ENCODE peak calls at places on chromosomes 7 and 10, in seven cellular contexts. V, G, E, N, O, P and A are unnamed samples.

GRCh38 chr7:155878250-155878649 is 66.0 kb upstream of the SHH start:
- DNase-seq in P (no peak), V (no peak), N (no peak), E (no peak), O (no peak), G (no peak), A (no peak)

GRCh38 chr7:39880556-39880955 is 69.5 kb upstream of the CDK13 start:
- DNase-seq in G (peak), E (no peak), P (no peak), V (peak), O (no peak), N (peak), A (no peak)

GRCh38 chr7:65247491-65247890 is 126.2 kb upstream of the ZNF92 start:
- DNase-seq in O (no peak), N (no peak), P (no peak), G (no peak), V (no peak), E (no peak), A (no peak)

GRCh38 chr10:121734517-121735137 is 136.4 kb upstream of the FGFR2 start:
- DNase-seq in V (no peak), P (peak), E (no peak), O (peak), G (peak), N (peak), A (peak)

GRCh38 chr10:85400981-85401695 is 965.5 kb downstream of the GRID1 start:
- DNase-seq in N (no peak), V (no peak), P (no peak), O (no peak), E (no peak), G (no peak), A (no peak)

GRCh38 chr10:17605936-17606335 is 11.2 kb downstream of the HACD1 start:
- DNase-seq in V (no peak), P (no peak), G (no peak), E (no peak), N (no peak), O (no peak), A (no peak)

GRCh38 chr7:155441856-155442255 is 16.1 kb upstream of the EN2 start:
- DNase-seq in N (no peak), P (no peak), O (no peak), E (no peak), V (no peak), G (no peak), A (no peak)

GRCh38 chr10:132637477-132638129 is 100.0 kb downstream of the INPP5A start:
- DNase-seq in N (peak), G (peak), P (peak), O (peak), E (peak), V (no peak), A (peak)

GRCh38 chr7:107069457-107069856 is 25.0 kb downstream of the PRKAR2B start:
- DNase-seq in N (no peak), G (no peak), V (no peak), E (no peak), O (no peak), P (no peak), A (no peak)

GRCh38 chr10:1070939-1071338 is 14.8 kb downstream of the WDR37 start:
- DNase-seq in E (no peak), N (peak), G (peak), P (no peak), V (no peak), O (no peak), A (no peak)

GRCh38 chr10:11646450-11646849 is 35.0 kb upstream of the USP6NL start:
- DNase-seq in G (no peak), O (peak), P (no peak), N (no peak), V (no peak), E (no peak), A (no peak)

GRCh38 chr10:87579563-87579962 is 74.9 kb downstream of the MINPP1 start:
- DNase-seq in O (no peak), P (no peak), E (no peak), N (peak), G (peak), V (no peak), A (no peak)

GRCh38 chr10:133196221-133196920 is 33.6 kb upstream of the UTF1 start:
- DNase-seq in N (peak), V (no peak), P (no peak), G (no peak), E (no peak), O (no peak), A (no peak)

GRCh38 chr7:69814421-69814962 is 216.2 kb downstream of the AUTS2 start:
- DNase-seq in O (no peak), G (peak), P (no peak), E (peak), N (peak), V (peak), A (no peak)

GRCh38 chr7:27192546-27193334 is 7.2 kb downstream of the HOXA13 start:
- DNase-seq in O (no peak), P (peak), E (no peak), N (no peak), V (no peak), G (peak), A (no peak)

GRCh38 chr10:117075064-117075463 is 63.0 kb downstream of the VAX1 start:
- DNase-seq in E (no peak), V (no peak), N (peak), G (peak), O (no peak), P (no peak), A (no peak)

GRCh38 chr7:22194633-22195273 is 162.2 kb downstream of the RAPGEF5 start:
- DNase-seq in N (no peak), O (no peak), V (no peak), E (no peak), G (no peak), P (no peak), A (no peak)

GRCh38 chr7:95264225-95264927 is 60.0 kb downstream of the PON1 start:
- DNase-seq in P (no peak), O (no peak), G (peak), N (peak), E (peak), V (no peak), A (no peak)

GRCh38 chr10:133379152-133379800 is at the start of gene PAOX:
- DNase-seq in E (peak), N (peak), O (peak), P (peak), G (peak), V (no peak), A (peak)

GRCh38 chr10:48444861-48445841 is 138.7 kb downstream of the MAPK8 start:
- DNase-seq in V (no peak), N (peak), P (peak), E (no peak), G (no peak), O (no peak), A (no peak)

GRCh38 chr10:97648557-97649404 is 8.3 kb downstream of the PI4K2A start:
- DNase-seq in E (peak), N (peak), G (peak), O (no peak), V (peak), P (peak), A (peak)

GRCh38 chr7:125424721-125425120 is 495.1 kb upstream of the POT1 start:
- DNase-seq in P (no peak), G (no peak), O (no peak), V (no peak), E (no peak), N (no peak), A (no peak)

GRCh38 chr7:136523581-136523980 is 344.9 kb upstream of the CHRM2 start:
- DNase-seq in G (peak), O (no peak), P (no peak), N (peak), E (peak), V (no peak), A (no peak)

GRCh38 chr7:1536768-1537630 is 6.5 kb downstream of the MAFK start:
- DNase-seq in N (peak), O (no peak), G (peak), P (no peak), V (peak), E (peak), A (no peak)

GRCh38 chr7:91876391-91877133 is 3.9 kb downstream of the MTERF1 start:
- DNase-seq in E (no peak), V (no peak), O (no peak), P (no peak), N (peak), G (peak), A (no peak)

GRCh38 chr7:1532456-1533254 is 2.2 kb downstream of the MAFK start:
- DNase-seq in G (peak), V (peak), N (peak), P (no peak), O (peak), E (peak), A (no peak)

GRCh38 chr7:116341222-116341907 is 131.0 kb downstream of the TES start:
- DNase-seq in N (peak), V (no peak), O (no peak), P (no peak), E (no peak), G (no peak), A (no peak)

GRCh38 chr10:101043356-101043707 is 12.3 kb downstream of the SFXN3 start:
- DNase-seq in P (no peak), O (no peak), V (no peak), E (no peak), G (peak), N (no peak), A (no peak)

GRCh38 chr7:143728333-143728862 is 29.1 kb downstream of the CTAGE6 start:
- DNase-seq in N (no peak), V (no peak), P (no peak), O (no peak), E (no peak), G (no peak), A (no peak)

GRCh38 chr7:56175784-56176183 is 59.6 kb upstream of the NUPR2 start:
- DNase-seq in G (peak), O (no peak), E (no peak), V (no peak), P (no peak), N (no peak), A (no peak)

GRCh38 chr10:31953080-31953479 is 24.4 kb upstream of the ARHGAP12 start:
- DNase-seq in P (no peak), N (no peak), O (no peak), V (no peak), G (peak), E (peak), A (no peak)

GRCh38 chr10:48449501-48450232 is 143.2 kb downstream of the MAPK8 start:
- DNase-seq in N (no peak), G (no peak), V (no peak), O (no peak), P (no peak), E (no peak), A (peak)

GRCh38 chr10:119714484-119714816 is 11.4 kb upstream of the INPP5F start:
- DNase-seq in V (no peak), N (no peak), E (no peak), G (no peak), O (no peak), P (no peak), A (no peak)

GRCh38 chr7:152860302-152860701 is 100.8 kb downstream of the ACTR3B start:
- DNase-seq in E (no peak), G (no peak), N (no peak), O (no peak), V (no peak), P (no peak), A (no peak)

GRCh38 chr7:17939670-17940301 is 508 bp downstream of the SNX13 start:
- DNase-seq in P (peak), O (peak), N (peak), G (peak), E (peak), V (no peak), A (peak)

DNA sequence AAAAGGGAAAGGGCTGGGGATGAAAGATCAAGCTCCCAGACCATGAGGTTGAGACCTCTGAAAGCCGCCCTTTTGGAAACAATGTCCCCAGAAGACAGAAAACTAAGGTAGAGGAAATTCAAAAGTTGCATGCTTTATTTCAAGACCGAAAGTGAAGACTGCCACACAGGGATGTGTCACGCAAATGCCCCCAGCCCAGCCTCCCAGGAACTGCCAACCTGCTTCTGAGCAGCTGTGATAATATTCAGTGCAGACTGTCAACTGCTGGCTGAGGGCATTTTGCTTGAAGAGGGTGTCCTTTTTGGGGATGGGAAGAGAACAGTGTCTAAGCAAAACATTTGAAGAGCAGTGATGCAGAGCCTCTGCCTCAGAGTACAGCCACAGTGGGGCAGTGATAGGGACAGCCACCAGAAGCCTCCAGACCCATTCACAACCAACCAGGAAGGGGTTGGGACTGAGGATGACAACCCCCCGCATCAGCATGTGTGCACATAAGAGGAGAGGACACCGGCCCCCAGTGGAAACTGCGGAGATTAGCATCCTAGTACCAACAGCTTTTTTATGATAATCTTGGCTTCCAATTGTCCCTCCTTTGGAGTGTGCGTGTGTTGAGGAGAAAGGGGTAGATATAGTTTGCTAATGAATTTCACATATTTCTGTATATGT is 34.7 kb upstream of the NFE2L3 start:
- DNase-seq in N (no peak), E (no peak), V (no peak), G (no peak), P (no peak), O (peak), A (no peak)
- TF ChIP-seq CTCF in N (no peak), E (no peak), V (no peak), G (no peak), P (no peak), O (peak), A (no peak)

GRCh38 chr7:46745700-46746090 is 824.6 kb upstream of the IGFBP3 start:
- DNase-seq in N (no peak), E (no peak), P (no peak), G (peak), O (no peak), V (no peak), A (no peak)
- TF ChIP-seq CTCF in N (peak), E (peak), P (no peak), G (peak), O (no peak), V (peak), A (no peak)

DNA sequence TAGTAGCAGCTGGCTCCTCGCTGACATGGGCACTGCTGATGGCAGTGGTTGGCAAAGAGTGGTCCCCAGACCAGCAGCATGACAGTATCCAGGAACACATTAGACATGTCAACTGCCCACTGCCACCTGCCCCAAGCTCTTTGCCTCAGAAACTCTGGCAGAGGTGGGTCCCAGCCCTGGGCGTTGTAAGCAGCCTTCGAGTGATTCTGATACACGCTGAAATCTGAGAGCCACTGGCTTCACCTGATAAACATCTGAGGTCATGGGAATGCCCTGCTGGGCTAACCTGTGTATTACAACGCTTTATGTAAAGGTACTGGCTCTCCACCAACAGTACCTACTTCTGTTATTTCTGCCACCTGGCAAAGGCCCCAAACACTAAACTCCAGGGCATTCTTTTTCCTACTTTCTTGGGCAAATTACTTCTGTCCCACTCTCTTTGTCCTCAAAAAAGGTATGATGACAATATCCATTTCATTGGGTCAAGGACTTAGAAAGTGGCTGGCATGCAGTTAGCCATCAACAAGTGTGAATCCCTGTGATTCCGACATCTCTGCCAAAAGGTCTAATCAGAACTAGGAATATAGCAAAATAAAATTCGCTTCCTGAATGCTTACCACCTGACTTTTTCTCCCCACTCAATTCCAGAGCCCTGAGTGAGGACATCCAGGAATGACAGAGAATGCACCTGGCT is 9.2 kb downstream of the SGMS1 start:
- DNase-seq in P (no peak), V (no peak), O (peak), G (no peak), N (no peak), E (no peak), A (no peak)
- TF ChIP-seq CTCF in P (no peak), V (no peak), O (peak), G (no peak), N (no peak), E (peak), A (peak)

DNA sequence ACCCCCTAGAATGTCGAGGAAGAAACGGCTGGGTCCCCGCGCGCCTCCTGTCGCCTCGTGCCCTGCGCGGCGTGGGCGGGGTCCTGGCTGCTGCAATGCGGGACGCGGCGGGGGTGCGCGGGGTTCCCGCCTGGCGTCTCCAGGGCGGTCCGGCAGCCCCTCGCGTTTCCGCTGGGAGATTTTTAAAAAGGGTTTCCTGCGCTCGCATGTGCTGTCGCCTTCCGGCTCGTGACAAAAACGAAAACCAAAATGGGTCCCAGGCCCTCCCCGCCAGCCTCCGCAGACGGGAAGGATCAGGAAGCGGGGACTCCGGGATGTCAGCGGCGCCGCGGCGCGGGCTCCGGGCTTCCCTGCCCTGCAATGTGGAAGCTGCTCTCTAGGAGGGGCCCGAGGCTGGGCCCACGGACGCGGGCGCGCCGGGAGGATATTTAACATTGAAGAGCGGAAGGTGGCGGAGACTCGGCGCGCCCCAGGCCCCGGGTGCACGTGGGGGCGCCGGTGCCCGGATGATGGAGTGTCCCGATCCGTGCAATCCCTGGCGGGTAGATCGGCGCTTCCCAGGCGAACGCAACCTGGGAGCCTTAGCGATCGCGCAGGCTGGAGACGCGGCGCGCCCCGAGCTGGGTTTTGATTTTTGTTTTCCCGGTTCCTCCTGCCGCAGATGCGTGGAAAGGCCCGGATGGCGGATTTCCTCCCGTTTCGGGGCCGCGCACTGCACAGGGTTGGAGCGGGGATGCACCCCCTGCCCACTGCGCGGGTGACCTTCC is 1.0 kb downstream of the PFKP start:
- DNase-seq in N (peak), E (peak), O (peak), P (peak), V (no peak), G (peak), A (peak)
- TF ChIP-seq CTCF in N (peak), E (peak), O (no peak), P (no peak), V (peak), G (no peak), A (no peak)

DNA sequence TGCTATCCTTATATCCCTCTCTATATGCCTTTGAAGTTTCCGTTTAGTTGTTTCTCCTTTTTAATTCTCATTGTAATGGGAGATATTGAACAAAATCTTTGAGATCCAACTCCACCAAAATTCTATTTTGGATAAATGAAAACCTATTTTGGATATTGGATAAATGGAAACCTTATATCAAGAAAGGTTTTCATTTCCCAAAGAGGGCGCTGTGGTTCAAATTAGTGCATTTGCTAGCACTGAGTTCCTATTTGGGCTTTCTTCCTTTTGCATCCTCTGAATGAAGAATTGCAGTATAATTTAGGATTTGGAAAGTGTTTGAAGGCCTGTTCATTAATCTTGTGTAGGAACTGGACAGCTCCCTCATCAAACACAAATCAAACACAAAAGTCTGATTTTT is 80.7 kb upstream of the KLF14 start:
- DNase-seq in N (peak), O (peak), V (no peak), P (no peak), E (peak), G (peak), A (no peak)
- TF ChIP-seq CTCF in N (peak), O (peak), V (peak), P (peak), E (peak), G (peak), A (no peak)

DNA sequence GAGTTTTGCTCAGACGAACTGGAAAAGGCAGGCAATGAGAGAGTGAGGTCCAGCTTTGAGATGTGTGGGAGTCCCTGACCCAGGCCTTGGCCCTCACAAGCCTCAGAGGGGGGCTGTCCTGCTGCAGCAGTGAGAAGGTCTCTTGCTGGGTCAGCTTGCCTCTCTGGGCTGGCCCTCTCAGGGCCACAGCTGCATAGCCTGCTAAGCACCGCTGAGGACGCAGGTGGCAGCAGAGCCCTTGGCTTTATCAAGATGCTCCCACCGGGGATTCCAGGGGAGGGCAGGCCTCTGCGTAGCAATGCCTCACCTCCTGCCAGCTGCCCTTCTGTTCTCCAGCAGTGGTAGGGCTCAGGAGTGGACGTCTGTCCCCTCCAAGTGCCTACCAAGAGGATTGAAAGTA is 128.7 kb downstream of the COBL start:
- DNase-seq in O (no peak), N (no peak), V (no peak), G (no peak), E (no peak), P (no peak), A (no peak)
- TF ChIP-seq CTCF in O (no peak), N (no peak), V (no peak), G (no peak), E (no peak), P (no peak), A (no peak)